ENCODE peak calls at places on chromosomes 5 and 9, in ten cellular contexts. C, D, O, W, I, G, X, E, A and M are unnamed samples.
A peak's percentile ranks its signal among the peaks of the same experiment; 100 is the strongest.

GRCh38 chr5:57324159-57324558 is 150.3 kb downstream of the GPBP1 start:
- DNase-seq in D (no peak), W (no peak), O (no peak), X (no peak), G (no peak), C (no peak), E (no peak), I (no peak), A (no peak), M (no peak)

GRCh38 chr9:125794708-125795107 is 47.5 kb downstream of the PBX3 start:
- DNase-seq in A (no peak), I (no peak), C (no peak), X (no peak), E (no peak), G (no peak), W (no peak), O (no peak), D (no peak), M (no peak)

GRCh38 chr9:32703635-32704034 is 68.2 kb upstream of the TAF1L start:
- DNase-seq in C (no peak), X (peak; percentile 29), W (peak; percentile 33), O (no peak), G (no peak), E (peak; percentile 46), A (no peak), D (peak; percentile 5), I (no peak), M (no peak)

GRCh38 chr5:157657516-157657915 is 5.3 kb upstream of the SOX30 start:
- DNase-seq in E (peak; percentile 32), X (no peak), C (no peak), G (no peak), W (peak; percentile 36), O (no peak), I (no peak), D (no peak), A (no peak), M (no peak)

GRCh38 chr5:14644623-14645237 is 19.8 kb upstream of the OTULIN start:
- DNase-seq in A (no peak), G (no peak), C (no peak), I (no peak), W (no peak), X (no peak), E (peak; percentile 19), D (no peak), O (no peak), M (no peak)

GRCh38 chr5:177249761-177250537 is 53.6 kb downstream of the RAB24 start:
- DNase-seq in E (no peak), D (no peak), W (no peak), I (no peak), O (no peak), G (no peak), X (peak; percentile 47), C (no peak), A (no peak), M (no peak)

GRCh38 chr5:1751026-1751863 is 48.4 kb downstream of the MRPL36 start:
- DNase-seq in X (no peak), E (no peak), D (no peak), W (no peak), A (peak; percentile 58), O (no peak), G (no peak), C (no peak), I (no peak), M (no peak)

GRCh38 chr5:101543780-101544179 is 640.7 kb upstream of the ST8SIA4 start:
- DNase-seq in C (no peak), A (no peak), E (no peak), D (peak; percentile 0), I (no peak), O (no peak), X (peak; percentile 29), G (no peak), W (no peak), M (no peak)

GRCh38 chr5:36982146-36982545 is 105.6 kb downstream of the NIPBL start:
- DNase-seq in D (peak; percentile 18), X (peak; percentile 62), A (no peak), C (no peak), E (no peak), I (no peak), O (no peak), W (no peak), G (no peak), M (no peak)

GRCh38 chr9:82332018-82332773 is 343.6 kb downstream of the SPATA31D1 start:
- DNase-seq in W (no peak), I (no peak), G (no peak), D (peak; percentile 83), X (peak; percentile 75), E (no peak), A (no peak), O (no peak), C (no peak), M (no peak)

GRCh38 chr5:68086857-68087256 is 128.7 kb upstream of the PIK3R1 start:
- DNase-seq in I (no peak), O (peak; percentile 69), G (peak; percentile 14), C (no peak), A (no peak), X (no peak), D (peak; percentile 65), W (no peak), E (no peak), M (no peak)

GRCh38 chr5:33166971-33167370 is 273.8 kb upstream of the TARS1 start:
- DNase-seq in G (no peak), D (no peak), I (no peak), E (peak; percentile 9), O (no peak), W (no peak), A (no peak), X (no peak), C (no peak), M (no peak)

GRCh38 chr5:33174376-33174775 is 266.4 kb upstream of the TARS1 start:
- DNase-seq in O (no peak), A (no peak), X (no peak), G (no peak), C (no peak), W (no peak), E (no peak), D (no peak), I (no peak), M (no peak)

GRCh38 chr5:33167541-33167940 is 273.2 kb upstream of the TARS1 start:
- DNase-seq in O (no peak), E (no peak), X (no peak), G (no peak), D (peak; percentile 75), C (no peak), A (no peak), I (no peak), W (no peak), M (no peak)

GRCh38 chr5:33166522-33166921 is 274.2 kb upstream of the TARS1 start:
- DNase-seq in I (no peak), X (no peak), C (no peak), W (peak; percentile 29), G (no peak), O (no peak), D (no peak), E (peak; percentile 22), A (no peak), M (no peak)

DNA sequence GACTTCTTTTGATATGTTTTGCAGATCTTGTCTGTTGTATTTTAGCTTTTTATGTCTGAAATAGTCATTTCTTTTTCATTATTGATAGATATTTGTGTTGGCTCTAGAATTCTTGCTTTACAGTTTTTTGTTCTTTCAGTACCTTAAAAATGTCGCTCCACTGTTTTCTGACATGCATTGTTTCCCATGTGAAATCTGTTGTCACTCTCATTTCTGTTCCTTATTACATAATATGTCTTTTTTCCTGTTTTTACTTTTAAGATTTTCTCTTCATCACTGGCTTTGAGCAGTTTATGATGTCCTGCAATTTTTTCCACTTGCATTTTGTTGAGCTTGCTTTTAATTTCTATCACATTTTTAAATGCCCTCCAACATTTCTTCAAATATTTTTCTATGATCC is 270.4 kb upstream of the TARS1 start:
- DNase-seq in C (no peak), I (no peak), D (no peak), X (no peak), G (no peak), O (no peak), E (peak; percentile 21), W (peak; percentile 20), A (no peak), M (no peak)
- H3K4me3 ChIP-seq in C (no peak overlapping the region), I (no peak overlapping the region), D (no peak overlapping the region), X (no peak overlapping the region), G (no peak overlapping the region), O (no peak overlapping the region), E (no peak overlapping the region), W (no peak overlapping the region), A (no peak overlapping the region), M (no peak overlapping the region)

DNA sequence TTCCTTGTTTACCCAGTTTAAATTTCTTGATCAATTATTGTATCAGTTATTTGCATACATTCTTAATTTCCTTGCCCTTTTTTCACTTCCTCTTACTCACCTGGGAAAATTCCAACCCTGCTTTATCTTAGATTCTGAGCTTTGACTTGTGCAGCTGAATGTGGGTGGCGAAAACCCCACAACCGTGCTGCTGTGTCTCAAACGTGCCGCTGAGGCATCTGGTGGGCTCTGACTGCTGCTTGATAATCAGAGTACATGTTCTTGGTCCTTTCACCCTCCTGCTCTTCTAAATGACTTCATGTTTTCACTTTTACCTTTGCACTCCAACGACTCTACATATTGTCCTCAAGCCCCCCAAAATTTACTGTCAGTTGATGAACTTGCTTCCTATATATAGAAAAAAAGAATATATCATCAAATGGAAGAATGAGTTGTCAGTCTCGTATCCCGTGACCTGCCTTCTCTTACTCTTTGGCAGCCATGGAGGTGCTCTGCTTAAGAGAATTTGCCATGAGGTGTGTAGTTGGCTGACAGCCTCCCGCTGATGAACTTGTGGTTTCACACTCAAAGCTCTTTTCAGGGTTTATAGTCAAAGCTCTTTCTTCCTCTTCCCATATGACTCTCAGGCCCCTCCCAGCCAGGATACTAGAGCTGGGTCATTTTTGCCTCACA is 14.0 kb upstream of the JAK2 start:
- DNase-seq in G (no peak), A (no peak), E (no peak), W (peak; percentile 37), O (no peak), D (no peak), C (peak; percentile 52), I (no peak), X (no peak), M (no peak)
- H3K4me3 ChIP-seq in G (no peak overlapping the region), A (no peak overlapping the region), E (no peak overlapping the region), W (peak overlapping the region; percentile 27), O (no peak overlapping the region), D (no peak overlapping the region), C (no peak overlapping the region), I (no peak overlapping the region), X (no peak overlapping the region), M (no peak overlapping the region)

GRCh38 chr9:137045294-137046093 is 483 bp downstream of the NPDC1 start:
- DNase-seq in G (no peak), I (no peak), C (no peak), A (no peak), O (no peak), D (peak; percentile 37), E (no peak), W (no peak), X (peak; percentile 25), M (no peak)
- H3K4me3 ChIP-seq in G (peak overlapping the region; percentile 17), I (peak overlapping the region; percentile 82), C (peak overlapping the region; percentile 67), A (peak overlapping the region; percentile 81), O (peak overlapping the region; percentile 54), D (peak overlapping the region; percentile 55), E (no peak overlapping the region), W (peak overlapping the region; percentile 57), X (peak overlapping the region; percentile 84), M (peak overlapping the region; percentile 59)

DNA sequence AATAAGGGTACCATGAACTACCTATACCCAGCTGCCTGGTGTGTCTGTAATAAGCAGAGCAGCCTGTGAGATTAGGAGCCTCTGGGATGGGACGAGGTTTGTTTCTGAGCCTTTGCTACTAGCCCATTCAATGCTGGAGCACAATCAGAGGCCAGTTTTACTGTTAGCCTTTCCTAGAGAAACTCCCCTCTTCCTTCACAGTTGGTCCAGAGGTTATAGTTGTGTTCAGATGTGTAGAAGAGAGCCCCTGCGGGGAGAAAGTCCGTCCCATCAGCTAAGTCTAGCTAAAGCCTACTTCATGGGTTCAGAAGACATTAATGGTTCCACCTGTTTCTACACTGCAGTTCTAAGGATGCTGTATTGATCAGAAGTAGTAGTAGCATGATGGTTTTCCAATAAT is 16.8 kb downstream of the NUP214 start:
- DNase-seq in X (no peak), I (no peak), W (no peak), E (no peak), O (no peak), A (no peak), D (no peak), C (no peak), G (no peak), M (no peak)
- H3K4me3 ChIP-seq in X (no peak overlapping the region), I (no peak overlapping the region), W (no peak overlapping the region), E (no peak overlapping the region), O (no peak overlapping the region), A (no peak overlapping the region), D (no peak overlapping the region), C (no peak overlapping the region), G (no peak overlapping the region), M (no peak overlapping the region)